ENCODE peak calls at places on chromosomes 7 and 10, in six cellular contexts. R, W, Q, D, J and M are unnamed samples.

GRCh38 chr7:110407706-110408105 is 683.2 kb upstream of the LRRN3 start:
- DNase-seq in R (no peak), W (peak), Q (no peak), D (peak), J (no peak), M (no peak)

GRCh38 chr10:35471455-35471854 is 133.7 kb upstream of the GJD4 start:
- DNase-seq in R (no peak), W (no peak), Q (no peak), D (no peak), J (no peak), M (no peak)

GRCh38 chr10:132868995-132869394 is 73.4 kb downstream of the CFAP46 start:
- DNase-seq in R (no peak), W (no peak), Q (no peak), D (no peak), J (no peak), M (no peak)

GRCh38 chr7:85065888-85066485 is 120.9 kb downstream of the SEMA3D start:
- DNase-seq in R (peak), W (no peak), Q (no peak), D (no peak), J (no peak), M (no peak)

GRCh38 chr7:2480071-2480410 is 3.8 kb upstream of the GRIFIN start:
- DNase-seq in R (no peak), W (no peak), Q (no peak), D (no peak), J (no peak), M (no peak)

GRCh38 chr7:77537595-77538185 is 595 bp downstream of the PTPN12 start:
- DNase-seq in R (peak), W (peak), Q (peak), D (peak), J (peak), M (peak)

GRCh38 chr10:42985436-42986316 is 91.2 kb upstream of the RET start:
- DNase-seq in R (no peak), W (no peak), Q (no peak), D (no peak), J (no peak), M (no peak)

GRCh38 chr7:107993879-107994278 is 9.1 kb downstream of the LAMB1 start:
- DNase-seq in R (peak), W (no peak), Q (no peak), D (no peak), J (no peak), M (no peak)

GRCh38 chr7:66296001-66296521 is 90.9 kb downstream of the TPST1 start:
- DNase-seq in R (peak), W (no peak), Q (no peak), D (peak), J (no peak), M (no peak)

GRCh38 chr10:52540479-52540984 is 226.5 kb downstream of the DKK1 start:
- DNase-seq in R (peak), W (no peak), Q (no peak), D (peak), J (no peak), M (peak)

GRCh38 chr10:95644935-95645334 is 11.6 kb downstream of the ALDH18A1 start:
- DNase-seq in R (no peak), W (no peak), Q (no peak), D (no peak), J (no peak), M (no peak)

GRCh38 chr7:6171532-6172330 is 100.7 kb downstream of the CYTH3 start:
- DNase-seq in R (no peak), W (no peak), Q (peak), D (no peak), J (no peak), M (no peak)

GRCh38 chr10:8246548-8246947 is 192.1 kb downstream of the GATA3 start:
- DNase-seq in R (no peak), W (no peak), Q (no peak), D (no peak), J (no peak), M (no peak)

GRCh38 chr10:70430489-70431445 is 10.7 kb downstream of the NODAL start:
- DNase-seq in R (no peak), W (no peak), Q (peak), D (peak), J (peak), M (no peak)

GRCh38 chr10:31927597-31928530 is 767 bp downstream of the ARHGAP12 start:
- DNase-seq in R (peak), W (peak), Q (peak), D (peak), J (peak), M (peak)

GRCh38 chr7:153422291-153423189 is 629.7 kb upstream of the DPP6 start:
- DNase-seq in R (no peak), W (no peak), Q (no peak), D (no peak), J (peak), M (no peak)

GRCh38 chr7:28879105-28879504 is 79.0 kb downstream of the TRIL start:
- DNase-seq in R (no peak), W (no peak), Q (no peak), D (no peak), J (no peak), M (no peak)

GRCh38 chr7:139455789-139456188 is 27.7 kb downstream of the KLRG2 start:
- DNase-seq in R (no peak), W (no peak), Q (no peak), D (no peak), J (no peak), M (no peak)

GRCh38 chr10:129964611-129965417 is 740 bp upstream of the EBF3 start:
- DNase-seq in R (no peak), W (no peak), Q (no peak), D (no peak), J (no peak), M (no peak)
- TF ChIP-seq EZH2 in R (peak), W (peak), Q (peak), D (peak), J (no peak), M (no peak)

DNA sequence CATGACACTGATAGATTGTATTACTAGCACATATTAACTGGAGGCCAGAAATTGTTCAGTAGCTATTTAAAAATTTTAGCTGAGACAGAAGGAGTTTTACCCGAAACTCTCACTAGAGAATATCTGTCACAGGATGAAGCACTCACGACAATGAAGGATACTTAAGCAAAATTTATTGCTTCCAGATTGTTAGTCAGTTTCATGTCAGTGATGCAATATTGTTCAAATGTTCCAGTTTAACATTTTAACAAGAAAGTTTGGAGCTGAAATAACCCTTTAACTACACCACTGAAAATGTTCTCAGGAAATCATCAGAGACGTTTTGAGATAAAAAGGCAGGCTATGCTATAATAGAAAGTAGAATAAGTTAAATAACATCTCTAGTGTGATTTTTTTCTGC is 15.0 kb upstream of the CADPS2 start:
- DNase-seq in R (no peak), W (no peak), Q (no peak), D (no peak), J (no peak), M (peak)
- TF ChIP-seq EZH2 in R (no peak), W (no peak), Q (no peak), D (no peak), J (no peak), M (no peak)

GRCh38 chr10:84196941-84197340 is 2.6 kb downstream of the CDHR1 start:
- DNase-seq in R (no peak), W (no peak), Q (no peak), D (no peak), J (no peak), M (no peak)

GRCh38 chr10:84194424-84195043 is at the start of gene CDHR1:
- DNase-seq in R (no peak), W (no peak), Q (peak), D (peak), J (peak), M (peak)

GRCh38 chr10:84196083-84196482 is 1.7 kb downstream of the CDHR1 start:
- DNase-seq in R (no peak), W (no peak), Q (no peak), D (no peak), J (no peak), M (no peak)

GRCh38 chr10:84193846-84194423 is 402 bp upstream of the CDHR1 start:
- DNase-seq in R (no peak), W (no peak), Q (no peak), D (no peak), J (no peak), M (no peak)

GRCh38 chr10:84195044-84195830 is 900 bp downstream of the CDHR1 start:
- DNase-seq in R (no peak), W (no peak), Q (no peak), D (no peak), J (no peak), M (no peak)
- TF ChIP-seq EZH2 in R (no peak), W (no peak), Q (no peak), D (no peak), J (no peak), M (no peak)

DNA sequence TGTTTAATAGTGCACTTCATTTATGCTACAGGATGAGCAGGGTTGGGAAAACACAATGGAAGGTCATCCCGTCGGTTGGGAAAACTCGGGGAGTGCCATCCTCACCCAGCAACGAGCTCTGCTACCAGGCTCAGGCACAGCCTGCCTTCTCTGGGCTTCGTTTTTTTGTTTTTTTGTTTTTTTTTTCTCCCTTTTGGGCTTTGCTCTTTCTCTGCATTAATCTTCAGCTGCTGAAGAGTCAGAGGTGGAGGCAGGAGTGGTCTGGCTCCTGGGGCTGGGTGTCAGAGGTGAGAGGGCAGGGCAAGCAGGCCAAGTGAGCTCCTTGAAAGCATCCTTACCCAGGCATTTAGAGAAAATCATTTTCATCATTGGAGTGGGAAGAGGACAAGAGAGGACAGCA is 11.5 kb downstream of the ZNF3 start:
- DNase-seq in R (no peak), W (no peak), Q (no peak), D (no peak), J (no peak), M (no peak)
- TF ChIP-seq EZH2 in R (no peak), W (no peak), Q (no peak), D (no peak), J (no peak), M (no peak)

GRCh38 chr7:151272410-151272809 is 23.9 kb upstream of the SMARCD3 start:
- DNase-seq in R (no peak), W (no peak), Q (no peak), D (peak), J (no peak), M (no peak)

GRCh38 chr7:151273646-151274375 is 25.3 kb upstream of the SMARCD3 start:
- DNase-seq in R (no peak), W (no peak), Q (no peak), D (no peak), J (no peak), M (no peak)

GRCh38 chr7:151269511-151269910 is 21.0 kb upstream of the SMARCD3 start:
- DNase-seq in R (no peak), W (no peak), Q (no peak), D (no peak), J (no peak), M (no peak)

GRCh38 chr7:151272877-151273276 is 24.4 kb upstream of the SMARCD3 start:
- DNase-seq in R (no peak), W (no peak), Q (no peak), D (no peak), J (no peak), M (no peak)

DNA sequence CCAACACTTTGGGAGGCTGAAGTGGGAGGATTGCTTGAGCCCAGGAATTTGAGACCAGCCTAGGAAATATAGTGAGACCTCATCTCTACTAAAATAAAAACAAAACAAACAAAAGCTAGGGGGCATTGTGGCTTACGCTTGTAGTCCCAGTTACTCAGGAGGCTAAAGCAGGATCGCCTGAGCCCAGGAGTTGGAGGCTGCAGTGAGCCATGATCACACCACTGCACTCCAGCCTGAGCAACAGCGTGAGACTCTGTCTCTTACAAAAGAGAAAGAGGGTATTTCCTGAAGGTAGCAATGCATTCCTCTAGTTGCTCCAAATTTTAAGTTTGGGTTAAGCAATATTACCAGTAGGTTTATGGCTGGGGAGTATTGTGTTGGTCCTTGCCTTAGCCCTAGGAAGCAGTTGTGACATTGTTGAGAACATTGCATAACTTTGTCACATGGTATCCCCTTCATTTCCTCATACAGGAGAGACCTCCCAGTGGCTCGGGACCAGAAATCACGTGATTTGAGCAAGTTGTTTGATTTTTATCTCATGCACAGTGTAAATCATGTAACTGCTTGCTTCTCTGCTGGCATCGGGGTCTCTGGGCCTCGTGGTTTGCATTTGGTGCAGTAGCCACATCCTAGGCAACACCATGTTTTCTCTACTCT is 23.3 kb upstream of the SMARCD3 start:
- DNase-seq in R (no peak), W (no peak), Q (no peak), D (peak), J (no peak), M (peak)
- TF ChIP-seq EZH2 in R (no peak), W (no peak), Q (no peak), D (no peak), J (no peak), M (no peak)

GRCh38 chr7:151717415-151717814 is 159.5 kb downstream of the PRKAG2 start:
- DNase-seq in R (no peak), W (no peak), Q (no peak), D (no peak), J (no peak), M (no peak)

GRCh38 chr7:151719895-151720238 is 157.0 kb downstream of the PRKAG2 start:
- DNase-seq in R (no peak), W (no peak), Q (no peak), D (no peak), J (no peak), M (no peak)

GRCh38 chr7:151716339-151716722 is 160.6 kb downstream of the PRKAG2 start:
- DNase-seq in R (no peak), W (no peak), Q (no peak), D (no peak), J (no peak), M (no peak)

GRCh38 chr7:151719031-151719894 is 157.7 kb downstream of the PRKAG2 start:
- DNase-seq in R (no peak), W (no peak), Q (no peak), D (no peak), J (no peak), M (no peak)

GRCh38 chr7:151717918-151718317 is 159.0 kb downstream of the PRKAG2 start:
- DNase-seq in R (no peak), W (no peak), Q (no peak), D (no peak), J (no peak), M (no peak)
- TF ChIP-seq EZH2 in R (no peak), W (no peak), Q (no peak), D (no peak), J (no peak), M (no peak)

DNA sequence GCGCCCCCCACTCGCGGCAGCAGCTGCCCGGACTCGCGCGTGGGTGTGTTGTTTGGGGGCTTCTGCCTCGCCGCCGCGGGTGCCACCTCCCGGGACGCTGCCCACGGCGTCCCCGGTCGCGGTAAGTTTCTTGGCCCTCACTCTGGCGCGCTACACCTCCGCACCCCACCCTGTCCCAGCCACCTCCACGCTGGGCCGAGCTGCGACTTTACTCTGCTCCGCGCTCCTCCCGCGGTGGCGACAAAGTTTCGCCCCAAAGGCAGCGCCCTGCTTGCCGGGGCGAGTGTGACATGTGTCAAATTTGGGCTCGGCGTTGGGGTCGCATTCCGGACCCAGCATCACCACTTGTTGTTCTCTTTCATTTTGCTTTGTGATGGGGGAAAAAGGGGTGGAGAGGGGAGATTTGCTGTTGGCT is 167.7 kb upstream of the PPP1R3A start:
- DNase-seq in R (no peak), W (no peak), Q (peak), D (peak), J (peak), M (peak)
- TF ChIP-seq EZH2 in R (no peak), W (peak), Q (peak), D (no peak), J (no peak), M (peak)

DNA sequence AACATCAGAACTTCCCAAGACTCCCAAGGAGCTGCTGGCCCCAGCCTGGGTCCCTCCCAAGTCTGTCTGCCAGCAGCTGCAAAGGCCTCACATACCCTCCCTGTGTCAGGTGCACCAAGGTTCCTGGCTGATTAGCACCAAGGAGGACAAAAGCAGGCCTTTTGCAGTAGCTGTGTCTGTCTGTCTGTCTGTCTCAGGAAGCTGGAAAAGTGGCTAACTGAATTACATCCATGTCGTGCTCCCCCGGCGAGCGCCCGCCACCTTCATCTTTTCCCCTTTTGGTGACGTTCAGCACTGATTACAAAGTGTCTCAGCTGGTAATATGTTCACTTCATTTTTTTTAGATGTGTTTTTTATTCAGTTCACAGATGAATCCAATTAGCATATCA is 536.3 kb downstream of the PTPRN2 start:
- DNase-seq in R (no peak), W (no peak), Q (no peak), D (no peak), J (no peak), M (no peak)
- TF ChIP-seq EZH2 in R (no peak), W (no peak), Q (no peak), D (no peak), J (no peak), M (no peak)

GRCh38 chr7:30162133-30162532 is 27.3 kb downstream of the MTURN start:
- DNase-seq in R (no peak), W (no peak), Q (no peak), D (no peak), J (no peak), M (no peak)
- TF ChIP-seq EZH2 in R (no peak), W (no peak), Q (no peak), D (no peak), J (no peak), M (no peak)

GRCh38 chr10:50991496-50992355 is 82.6 kb upstream of the PRKG1 start:
- DNase-seq in R (no peak), W (no peak), Q (peak), D (peak), J (no peak), M (no peak)

GRCh38 chr10:50992972-50993766 is 81.1 kb upstream of the PRKG1 start:
- DNase-seq in R (peak), W (peak), Q (no peak), D (peak), J (no peak), M (peak)

GRCh38 chr10:50993817-50994251 is 80.5 kb upstream of the PRKG1 start:
- DNase-seq in R (peak), W (peak), Q (no peak), D (peak), J (no peak), M (no peak)

GRCh38 chr10:50990568-50991495 is 83.5 kb upstream of the PRKG1 start:
- DNase-seq in R (peak), W (peak), Q (peak), D (peak), J (no peak), M (peak)

DNA sequence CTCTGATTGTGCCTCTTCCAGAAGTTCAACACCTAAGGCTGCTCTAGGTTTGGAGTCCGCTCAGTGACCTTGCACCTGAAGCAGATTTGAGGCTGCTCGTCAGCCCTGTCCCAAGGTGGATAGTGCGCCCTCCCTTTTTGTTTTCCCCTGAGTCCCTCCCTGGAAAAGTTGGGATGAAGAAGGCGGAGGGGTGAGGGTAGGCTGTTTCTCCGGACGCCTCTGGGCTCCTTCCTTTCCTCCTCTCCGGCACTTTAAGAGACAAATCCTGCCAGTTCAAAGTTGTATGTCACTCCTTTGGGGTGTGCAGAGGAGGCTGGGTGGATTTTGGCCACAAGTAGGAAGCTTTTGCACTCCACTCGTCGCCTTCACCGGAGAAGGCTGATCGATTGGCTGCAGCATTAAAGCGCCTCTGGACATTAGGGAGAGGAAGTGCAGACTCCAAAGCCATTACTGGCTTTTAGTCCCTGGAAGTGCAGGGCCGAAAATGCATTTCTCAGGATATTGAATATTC is 81.9 kb upstream of the PRKG1 start:
- DNase-seq in R (no peak), W (peak), Q (peak), D (peak), J (no peak), M (no peak)
- TF ChIP-seq EZH2 in R (no peak), W (no peak), Q (peak), D (no peak), J (no peak), M (no peak)